ENCODE peak calls at places on chromosome 1, in five cellular contexts. K, H, Z, X and M are unnamed samples.
A peak's percentile ranks its signal among the peaks of the same experiment; 100 is the strongest.

GRCh38 chr1:67896826-67897225 is 63.6 kb upstream of the GNG12 start:
- DNase-seq in K (no peak), H (no peak), Z (no peak), X (no peak), M (no peak)

GRCh38 chr1:160018900-160019299 is 12.9 kb downstream of the PIGM start:
- DNase-seq in K (no peak), H (no peak), Z (no peak), X (no peak), M (no peak)

GRCh38 chr1:236638935-236639334 is 34.6 kb upstream of the HEATR1 start:
- DNase-seq in K (no peak), H (no peak), Z (no peak), X (no peak), M (no peak)

GRCh38 chr1:34844252-34844634 is 15.3 kb downstream of the SMIM12 start:
- DNase-seq in K (no peak), H (no peak), Z (no peak), X (no peak), M (no peak)

GRCh38 chr1:96116707-96117106 is 604.9 kb upstream of the PTBP2 start:
- DNase-seq in K (no peak), H (no peak), Z (no peak), X (no peak), M (no peak)

GRCh38 chr1:38505950-38506349 is 353.6 kb downstream of the RRAGC start:
- DNase-seq in K (no peak), H (no peak), Z (no peak), X (no peak), M (no peak)

GRCh38 chr1:201594575-201595245 is 55.8 kb downstream of the NAV1 start:
- DNase-seq in K (no peak), H (no peak), Z (no peak), X (no peak), M (peak; percentile 63)

GRCh38 chr1:172980456-172980855 is 70.3 kb downstream of the TNFSF18 start:
- DNase-seq in K (no peak), H (no peak), Z (no peak), X (no peak), M (no peak)

GRCh38 chr1:193654951-193655705 is 468.7 kb upstream of the B3GALT2 start:
- DNase-seq in K (no peak), H (no peak), Z (no peak), X (no peak), M (no peak)

GRCh38 chr1:161226320-161226711 is 456 bp downstream of the TOMM40L start:
- DNase-seq in K (no peak), H (no peak), Z (no peak), X (no peak), M (no peak)

DNA sequence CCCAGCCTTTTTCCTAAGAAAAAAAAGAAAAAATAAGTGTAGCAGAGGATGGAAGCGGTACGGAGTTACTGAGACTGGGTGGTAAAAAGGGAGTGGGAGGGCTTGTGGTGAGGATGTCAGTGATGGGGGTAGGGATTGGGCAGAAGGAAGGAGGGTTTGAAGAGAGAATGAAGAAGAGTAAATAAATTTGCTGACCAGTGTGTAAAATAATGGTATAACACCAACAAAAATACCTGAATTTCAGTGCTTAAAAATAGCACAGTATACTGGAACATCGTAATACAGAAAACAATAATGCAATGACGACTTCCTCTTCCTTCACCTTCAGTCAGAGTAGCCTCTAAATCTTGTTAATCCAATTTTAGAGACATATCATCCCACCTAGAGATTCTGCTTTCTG is 18.8 kb upstream of the SYPL2 start:
- DNase-seq in K (no peak), H (no peak), Z (no peak), X (no peak), M (no peak)
- H3K4me3 ChIP-seq in K (no peak overlapping the region), H (no peak overlapping the region), Z (no peak overlapping the region), X (no peak overlapping the region), M (no peak overlapping the region)

DNA sequence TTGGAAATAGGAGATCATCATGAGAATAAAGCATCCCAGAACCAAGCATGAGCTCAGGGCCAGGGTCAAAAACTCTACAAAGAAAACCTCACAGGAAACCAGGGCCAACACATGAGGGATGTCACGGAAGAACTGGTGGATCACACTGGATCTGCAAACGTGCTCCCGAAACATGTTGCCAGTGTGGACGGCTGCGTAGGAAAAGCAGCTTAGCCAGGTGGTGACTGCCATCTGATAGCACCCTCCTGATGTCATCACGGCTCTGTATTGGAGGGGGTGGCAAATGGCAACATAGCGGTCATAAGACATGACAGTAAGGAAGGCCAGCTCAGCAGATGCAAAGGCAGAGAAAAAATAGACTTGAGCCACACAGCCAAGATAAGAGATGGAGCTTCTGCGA is 20.9 kb downstream of the OR14I1 start:
- DNase-seq in K (no peak), H (no peak), Z (no peak), X (no peak), M (no peak)
- H3K4me3 ChIP-seq in K (no peak overlapping the region), H (no peak overlapping the region), Z (no peak overlapping the region), X (no peak overlapping the region), M (no peak overlapping the region)

DNA sequence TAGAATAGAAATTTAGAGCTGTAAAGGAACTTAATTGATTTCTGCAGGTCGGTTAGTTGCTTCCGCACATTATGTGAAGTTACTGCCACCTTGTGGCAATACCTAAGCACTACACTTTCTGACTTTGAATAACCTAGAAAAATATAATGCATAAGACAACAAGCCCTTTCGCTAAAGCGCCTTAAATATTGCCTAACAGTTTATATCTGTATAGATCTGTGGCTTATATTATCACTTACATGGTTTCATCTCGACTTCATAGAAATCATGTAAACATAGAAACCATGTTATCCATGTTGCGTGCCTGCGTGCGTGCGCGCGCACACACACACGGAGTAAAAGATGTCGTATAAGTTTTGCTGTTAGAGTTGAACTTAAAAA is 10.9 kb upstream of the IFI16 start:
- DNase-seq in K (peak; percentile 67), H (no peak), Z (peak; percentile 64), X (peak; percentile 60), M (peak; percentile 74)
- H3K4me3 ChIP-seq in K (peak overlapping the region; percentile 51), H (peak overlapping the region; percentile 51), Z (peak overlapping the region; percentile 43), X (no peak overlapping the region), M (peak overlapping the region; percentile 38)

GRCh38 chr1:31372961-31373896 is at the start of gene FABP3:
- DNase-seq in K (peak; percentile 80), H (no peak), Z (peak; percentile 82), X (no peak), M (peak; percentile 90)
- H3K4me3 ChIP-seq in K (peak within 1 kb of the TSS; percentile 56), H (peak within 1 kb of the TSS; percentile 48), Z (peak within 1 kb of the TSS; percentile 62), X (peak within 1 kb of the TSS; percentile 65), M (peak within 1 kb of the TSS; percentile 50)

DNA sequence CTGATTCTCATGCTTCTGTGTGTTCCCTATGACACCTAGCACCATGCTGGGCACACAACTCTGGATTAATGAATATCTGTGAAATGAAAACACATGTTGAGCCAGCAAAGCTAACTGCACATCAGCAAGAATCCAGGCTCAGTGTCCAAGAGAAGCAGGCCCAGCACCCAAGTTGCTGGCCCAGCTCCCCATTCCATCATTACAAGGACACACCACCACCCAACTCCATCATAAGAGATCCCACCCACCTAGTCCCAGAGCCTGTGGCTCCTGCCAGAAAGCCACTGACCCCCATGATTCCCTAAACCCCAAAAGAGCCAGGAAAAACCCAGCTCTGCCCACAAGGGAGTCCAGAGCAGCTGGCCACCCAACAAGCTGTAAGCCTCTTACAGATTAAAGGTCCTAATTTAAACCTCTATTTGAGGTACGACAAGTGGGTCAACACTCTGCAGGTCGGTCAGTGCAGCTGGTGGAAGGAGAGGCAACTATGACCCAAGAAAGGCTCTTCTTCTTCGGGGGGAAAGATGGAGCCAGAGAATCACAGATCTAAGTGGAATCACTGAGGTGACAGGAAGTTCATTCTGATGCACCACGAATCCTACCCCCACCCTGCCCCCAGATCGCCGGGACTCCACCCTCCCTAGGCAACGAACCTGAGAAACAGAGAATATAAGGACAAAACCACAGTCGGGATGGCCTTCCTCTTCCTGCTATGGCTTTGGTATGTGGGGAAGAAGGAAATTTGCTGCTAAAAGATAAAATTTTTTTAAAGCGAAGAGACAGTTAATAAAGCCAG is 58.2 kb downstream of the CD34 start:
- DNase-seq in K (no peak), H (no peak), Z (no peak), X (no peak), M (no peak)
- H3K4me3 ChIP-seq in K (no peak overlapping the region), H (no peak overlapping the region), Z (no peak overlapping the region), X (no peak overlapping the region), M (no peak overlapping the region)

DNA sequence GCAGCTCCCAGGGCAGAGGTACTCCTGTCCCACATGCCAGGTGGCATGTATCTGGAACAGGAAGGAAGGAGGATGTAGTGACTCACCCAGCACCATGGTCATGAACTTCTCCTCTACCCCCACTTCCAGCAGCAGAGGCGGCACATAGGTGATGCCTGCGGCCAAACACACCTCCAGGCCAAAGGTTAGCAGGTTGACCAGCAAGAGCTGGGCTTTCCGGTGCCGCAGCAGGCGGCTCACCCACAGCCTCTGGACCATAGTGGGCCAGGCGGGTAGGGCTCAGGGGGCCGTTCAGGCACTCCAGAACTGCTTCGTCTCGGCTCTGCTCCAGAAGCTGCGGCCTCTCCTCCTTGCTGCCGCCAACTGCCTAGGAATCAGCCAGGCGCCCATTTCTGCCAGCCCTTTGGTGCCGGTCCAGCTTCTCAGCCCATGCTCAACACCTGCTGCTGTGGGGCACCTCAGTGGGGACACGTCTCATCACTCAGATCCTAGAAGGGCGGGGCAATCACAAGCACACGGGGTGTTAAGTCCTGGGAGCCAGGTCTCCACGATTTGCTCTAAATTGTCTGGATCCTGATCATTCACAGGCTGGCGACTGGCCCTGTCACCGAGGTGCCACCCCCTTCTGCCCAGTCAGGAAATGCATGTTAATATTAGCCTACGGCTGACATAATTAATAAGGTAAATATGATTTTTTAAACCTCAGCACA is 15.8 kb downstream of the SLC45A3 start:
- DNase-seq in K (no peak), H (no peak), Z (no peak), X (no peak), M (no peak)
- H3K4me3 ChIP-seq in K (no peak overlapping the region), H (no peak overlapping the region), Z (no peak overlapping the region), X (no peak overlapping the region), M (no peak overlapping the region)